ENCODE peak calls at places on chromosomes 2 and 18, in five cellular contexts. T is stimulated activated CD4-positive, alpha-beta T cell treated with anti-CD3 and anti-CD28 coated beads, Interleukin-1b, Interleukin-23, amount 100 ng/mL, for 48 hours; R is foreskin melanocyte; C is stromal cell of bone marrow; S is NCI-H2029. X is an unnamed sample.

GRCh38 chr2:217289909-217290283 is 430.0 kb upstream of the TNP1 start:
- DNase-seq in C (no peak), S (no peak), T (no peak), R (no peak), X (no peak)

GRCh38 chr2:105896765-105897163 is 152.1 kb downstream of the NCK2 start:
- DNase-seq in T (no peak), R (no peak), C (no peak), S (no peak), X (no peak)

GRCh38 chr18:8609711-8610441 is 639 bp downstream of the RAB12 start:
- DNase-seq in C (no peak), R (no peak), T (peak), S (no peak), X (no peak)

GRCh38 chr2:238046871-238047270 is 13.9 kb upstream of the SCLY start:
- DNase-seq in R (no peak), C (no peak), T (no peak), S (no peak), X (no peak)

GRCh38 chr18:56019908-56020307 is 431.9 kb upstream of the TCF4 start:
- DNase-seq in T (no peak), C (no peak), R (no peak), S (no peak), X (no peak)

GRCh38 chr2:164014068-164014577 is 278.3 kb upstream of the FIGN start:
- DNase-seq in C (peak), R (peak), T (no peak), S (no peak), X (no peak)

GRCh38 chr2:91974401-91975129 is 2896.7 kb upstream of the TEKT4 start:
- DNase-seq in T (no peak), S (no peak), C (no peak), R (no peak), X (no peak)

GRCh38 chr2:14492920-14493503 is 139.5 kb upstream of the LRATD1 start:
- DNase-seq in T (no peak), R (peak), S (no peak), C (peak), X (no peak)

GRCh38 chr2:8542381-8543064 is 139.3 kb upstream of the ID2 start:
- DNase-seq in R (no peak), S (no peak), T (no peak), C (no peak), X (no peak)

GRCh38 chr18:53944721-53945120 is 279.7 kb downstream of the MBD2 start:
- DNase-seq in R (no peak), T (no peak), C (no peak), S (no peak), X (no peak)

GRCh38 chr2:230925879-230926765 is 1.1 kb upstream of the GPR55 start:
- DNase-seq in R (no peak), T (peak), C (no peak), S (no peak), X (no peak)

GRCh38 chr2:174546519-174547506 is 50.8 kb downstream of the WIPF1 start:
- DNase-seq in T (peak), C (no peak), R (no peak), S (no peak), X (no peak)

GRCh38 chr18:13237073-13237472 is 18.5 kb downstream of the LDLRAD4 start:
- DNase-seq in R (no peak), C (no peak), S (no peak), T (no peak), X (no peak)

GRCh38 chr2:68253211-68254068 is 1.1 kb upstream of the PPP3R1 start:
- DNase-seq in C (no peak), R (no peak), S (no peak), T (no peak), X (peak)